ENCODE peak calls at places on chromosomes 1 and 21, in eight cellular contexts. L is lower lobe of right lung; O is uterus; X is bronchial epithelial cell; G is breast epithelium; E is fibroblast of lung; B is CD4-positive, CD25-positive, alpha-beta regulatory T cell; J is mucosa of descending colon. C is an unnamed sample. For H3K36me3, the result is how much of the 10 kb centered on the place peaks cover.

GRCh38 chr21:36079010-36079649 is 9.3 kb downstream of the CBR1 start:
- DNase-seq in G (no peak), B (no peak), J (peak), X (no peak), E (no peak), L (peak), O (no peak), C (peak)

GRCh38 chr1:204348722-204349121 is 11.0 kb downstream of the PLEKHA6 start:
- DNase-seq in J (peak), G (no peak), E (peak), X (no peak), L (peak), O (peak), B (no peak), C (peak)

GRCh38 chr1:17558954-17559617 is 19.6 kb downstream of the ARHGEF10L start:
- DNase-seq in X (no peak), J (no peak), G (no peak), E (no peak), B (no peak), O (no peak), L (no peak), C (no peak)

GRCh38 chr1:181894439-181894859 is 167.1 kb downstream of the ZNF648 start:
- DNase-seq in E (no peak), B (no peak), G (no peak), J (no peak), X (no peak), L (no peak), O (no peak), C (no peak)

GRCh38 chr1:206112600-206113301 is 4.4 kb downstream of the AVPR1B start:
- DNase-seq in J (peak), E (no peak), B (no peak), X (no peak), G (no peak), L (peak), O (no peak), C (peak)

GRCh38 chr1:228691926-228692325 is 43.4 kb upstream of the RHOU start:
- DNase-seq in G (no peak), L (no peak), X (peak), B (no peak), J (peak), O (no peak), E (peak), C (peak)

GRCh38 chr21:34881894-34882371 is 167.2 kb downstream of the RUNX1 start:
- DNase-seq in X (peak), G (no peak), J (no peak), L (no peak), E (peak), B (no peak), O (no peak), C (no peak)

GRCh38 chr1:6495041-6495441 is 3.6 kb upstream of the PLEKHG5 start:
- DNase-seq in B (no peak), X (no peak), O (no peak), J (no peak), L (no peak), E (no peak), G (no peak), C (no peak)

GRCh38 chr1:168135982-168136708 is 585 bp downstream of the GPR161 start:
- DNase-seq in O (peak), E (peak), G (no peak), J (peak), L (peak), B (no peak), X (peak), C (no peak)

GRCh38 chr1:192225713-192226112 is 67.5 kb downstream of the RGS18 start:
- DNase-seq in J (no peak), L (no peak), B (no peak), X (peak), O (no peak), G (no peak), E (peak), C (no peak)

GRCh38 chr1:220748091-220748934 is at the start of gene MTARC2:
- DNase-seq in J (peak), O (peak), B (no peak), L (peak), G (peak), E (peak), X (peak), C (peak)

GRCh38 chr1:23544444-23545389 is 13.7 kb upstream of the E2F2 start:
- DNase-seq in B (peak), L (peak), G (peak), X (peak), E (peak), J (peak), O (peak), C (peak)

GRCh38 chr1:244992833-244993232 is 128.5 kb upstream of the HNRNPU start:
- DNase-seq in O (no peak), J (no peak), E (no peak), L (no peak), G (no peak), B (no peak), X (peak), C (no peak)

GRCh38 chr1:116764466-116764896 is 10.3 kb downstream of the CD2 start:
- DNase-seq in G (no peak), L (no peak), X (no peak), O (no peak), B (peak), J (no peak), E (no peak), C (no peak)

GRCh38 chr1:171948491-171948890 is 107.2 kb downstream of the DNM3 start:
- DNase-seq in J (no peak), B (no peak), L (no peak), O (no peak), E (peak), X (peak), G (no peak), C (no peak)

GRCh38 chr1:234582186-234582585 is 27.8 kb downstream of the IRF2BP2 start:
- DNase-seq in E (no peak), J (no peak), G (no peak), B (no peak), O (no peak), L (no peak), X (no peak), C (no peak)

GRCh38 chr1:66445492-66446181 is 88.3 kb upstream of the SGIP1 start:
- DNase-seq in L (peak), B (no peak), X (no peak), G (no peak), O (no peak), J (peak), E (no peak), C (peak)

GRCh38 chr1:15577691-15578090 is 7.2 kb downstream of the AGMAT start:
- DNase-seq in B (no peak), J (no peak), X (no peak), O (no peak), G (no peak), E (no peak), L (no peak), C (no peak)

GRCh38 chr1:219669556-219669955 is 56.7 kb upstream of the ZC3H11B start:
- DNase-seq in E (no peak), L (no peak), J (no peak), G (no peak), X (no peak), B (no peak), O (no peak), C (no peak)

GRCh38 chr1:211897011-211897410 is 66.4 kb upstream of the LPGAT1 start:
- DNase-seq in O (no peak), J (no peak), G (no peak), X (no peak), L (no peak), E (no peak), B (no peak), C (no peak)

GRCh38 chr1:28867850-28868249 is 46.5 kb upstream of the EPB41 start:
- DNase-seq in L (no peak), E (no peak), G (no peak), B (no peak), J (no peak), X (no peak), O (no peak), C (no peak)

GRCh38 chr1:53545663-53546408 is 86.6 kb downstream of the DMRTB1 start:
- DNase-seq in X (no peak), O (peak), L (peak), J (no peak), G (peak), E (no peak), B (no peak), C (no peak)

GRCh38 chr21:44348861-44349260 is 4.6 kb upstream of the TRPM2 start:
- DNase-seq in B (no peak), E (no peak), G (no peak), O (no peak), X (no peak), J (no peak), L (no peak), C (no peak)

GRCh38 chr1:119467857-119468666 is 38.9 kb upstream of the HSD3B1 start:
- DNase-seq in L (no peak), O (no peak), J (no peak), E (no peak), G (no peak), B (no peak), X (no peak), C (no peak)

GRCh38 chr1:94411217-94411616 is 7.0 kb upstream of the ABCD3 start:
- DNase-seq in L (no peak), O (no peak), J (no peak), E (no peak), X (peak), G (no peak), B (no peak), C (no peak)

GRCh38 chr1:29703596-29703995 is 467.3 kb downstream of the PTPRU start:
- DNase-seq in E (peak), J (peak), X (peak), B (no peak), G (no peak), L (no peak), O (no peak), C (no peak)

GRCh38 chr1:5909576-5910275 is 82.5 kb downstream of the NPHP4 start:
- DNase-seq in X (no peak), G (no peak), E (no peak), B (no peak), O (no peak), J (no peak), L (no peak), C (no peak)

GRCh38 chr1:202221911-202222909 is 28.6 kb downstream of the LGR6 start:
- DNase-seq in E (no peak), G (no peak), O (no peak), B (no peak), X (peak), L (no peak), J (no peak), C (no peak)

GRCh38 chr1:5743435-5744095 is 248.7 kb downstream of the NPHP4 start:
- DNase-seq in J (no peak), G (peak), O (no peak), L (peak), B (no peak), X (no peak), E (no peak), C (no peak)

GRCh38 chr1:81832573-81832972 is 31.8 kb downstream of the ADGRL2 start:
- DNase-seq in E (peak), B (no peak), J (no peak), O (no peak), X (no peak), L (no peak), G (no peak), C (no peak)

GRCh38 chr1:174836543-174836942 is 163.2 kb upstream of the CACYBP start:
- DNase-seq in O (no peak), J (no peak), G (no peak), L (no peak), E (peak), X (no peak), B (no peak), C (no peak)

GRCh38 chr1:116064616-116065015 is 46.6 kb upstream of the MAB21L3 start:
- DNase-seq in J (no peak), L (no peak), G (no peak), E (peak), O (no peak), X (peak), B (no peak), C (no peak)

GRCh38 chr1:17630048-17630830 is 90.7 kb downstream of the ARHGEF10L start:
- DNase-seq in B (no peak), L (peak), X (no peak), J (peak), O (peak), E (no peak), G (no peak), C (peak)

GRCh38 chr1:195686764-195687163 is 921.5 kb downstream of the KCNT2 start:
- DNase-seq in X (no peak), O (no peak), G (no peak), E (no peak), B (no peak), J (no peak), L (no peak), C (no peak)

GRCh38 chr1:204357551-204357950 is 2.2 kb downstream of the PLEKHA6 start:
- DNase-seq in E (no peak), B (no peak), L (no peak), G (no peak), X (no peak), O (no peak), J (no peak), C (peak)

GRCh38 chr1:60697204-60697994 is 385.0 kb upstream of the NFIA start:
- DNase-seq in L (no peak), X (no peak), G (no peak), B (no peak), E (peak), J (no peak), O (no peak), C (no peak)

GRCh38 chr21:42232176-42232825 is 13.4 kb downstream of the ABCG1 start:
- DNase-seq in E (no peak), B (no peak), L (peak), X (no peak), O (no peak), G (no peak), J (no peak), C (no peak)

GRCh38 chr1:51253691-51254090 is 17.6 kb downstream of the RNF11 start:
- DNase-seq in E (peak), O (no peak), L (no peak), G (no peak), B (no peak), J (no peak), X (peak), C (no peak)

GRCh38 chr1:23184203-23184602 is 15.5 kb upstream of the LUZP1 start:
- DNase-seq in O (no peak), B (no peak), G (no peak), E (no peak), J (no peak), X (no peak), L (no peak), C (no peak)

DNA sequence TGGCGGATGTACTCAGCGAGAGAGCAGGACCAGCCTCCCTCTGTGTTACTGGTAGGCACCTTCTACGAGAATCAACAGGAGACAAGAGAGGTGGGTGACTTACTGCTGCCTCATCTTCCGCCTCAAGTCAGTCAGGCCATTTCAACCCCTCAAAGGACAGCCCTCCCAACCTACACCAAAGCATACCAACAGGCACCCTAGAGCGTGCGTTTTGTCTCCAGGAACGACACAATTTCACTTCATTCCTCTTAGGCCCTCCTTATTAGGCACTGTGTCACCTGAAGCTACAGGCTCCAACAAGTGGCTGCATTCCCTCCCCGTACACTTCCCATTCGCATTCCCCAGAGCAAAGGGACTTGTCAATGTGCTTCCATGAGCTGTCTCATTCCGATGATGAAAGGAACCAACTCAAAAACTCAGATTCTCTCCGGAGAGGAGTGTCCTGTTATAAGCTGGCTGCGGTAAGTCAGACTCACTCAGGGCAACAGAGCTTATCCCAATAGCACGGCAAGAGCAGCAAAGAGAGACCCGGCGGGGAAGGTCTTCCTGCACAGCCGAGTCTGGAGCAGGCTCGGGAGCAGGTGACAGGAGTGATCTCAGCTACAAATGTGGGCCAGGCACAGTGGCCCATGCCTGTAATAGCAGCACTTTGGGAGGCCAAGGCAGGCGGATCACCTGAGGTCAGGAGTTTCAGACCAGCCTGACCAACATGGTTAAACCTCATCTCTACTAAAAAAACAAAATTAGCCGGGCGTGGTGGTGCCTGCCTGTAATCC is 120.6 kb upstream of the IFFO2 start:
- DNase-seq in B (no peak), E (no peak), X (peak), G (no peak), L (no peak), O (no peak), J (no peak), C (no peak)
- H3K36me3 ChIP-seq in B (half or more), E (half or more), X (under half), G (under half), L (half or more), O (under half), J (under half), C (half or more)

GRCh38 chr1:46057781-46058180 is 74.6 kb downstream of the PIK3R3 start:
- DNase-seq in O (no peak), E (no peak), J (no peak), B (no peak), L (no peak), G (no peak), X (no peak), C (no peak)

GRCh38 chr1:46062651-46063319 is 69.6 kb downstream of the PIK3R3 start:
- DNase-seq in L (no peak), X (no peak), B (no peak), G (no peak), E (no peak), J (peak), O (no peak), C (no peak)

GRCh38 chr1:46061146-46061545 is 71.3 kb downstream of the PIK3R3 start:
- DNase-seq in O (no peak), X (no peak), G (no peak), E (no peak), B (no peak), J (no peak), L (no peak), C (no peak)

GRCh38 chr1:46053734-46054133 is 78.7 kb downstream of the PIK3R3 start:
- DNase-seq in X (no peak), E (no peak), J (no peak), G (no peak), B (no peak), O (no peak), L (no peak), C (no peak)

GRCh38 chr1:46058936-46059335 is 73.5 kb downstream of the PIK3R3 start:
- DNase-seq in L (no peak), B (no peak), E (no peak), O (no peak), J (no peak), G (no peak), X (no peak), C (no peak)
- H3K36me3 ChIP-seq in L (under half), B (under half), E (under half), O (under half), J (under half), G (under half), X (under half), C (under half)

DNA sequence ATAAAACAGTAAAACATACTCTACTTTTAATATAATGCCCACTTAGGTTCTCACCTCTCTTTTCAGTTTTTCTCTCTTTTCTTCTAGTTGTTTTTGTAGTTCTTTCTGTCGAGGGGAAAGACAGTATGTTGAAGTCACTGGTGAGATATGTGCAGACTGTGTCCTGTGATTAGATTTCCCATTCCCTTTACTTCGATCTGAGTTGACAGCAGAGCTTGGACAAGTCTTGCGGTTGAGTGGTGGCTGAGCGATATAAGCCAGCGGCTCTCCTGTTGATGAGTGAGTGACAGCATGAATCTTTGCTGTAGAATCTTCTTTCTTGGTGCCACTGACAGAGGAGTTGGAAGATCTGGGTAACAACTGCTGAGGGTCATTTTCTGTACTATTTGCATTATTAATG is 6.0 kb downstream of the CCDC181 start:
- DNase-seq in G (no peak), B (no peak), L (no peak), O (no peak), J (no peak), X (no peak), E (no peak), C (no peak)
- H3K36me3 ChIP-seq in G (under half), B (under half), L (under half), O (under half), J (under half), X (under half), E (under half), C (under half)

DNA sequence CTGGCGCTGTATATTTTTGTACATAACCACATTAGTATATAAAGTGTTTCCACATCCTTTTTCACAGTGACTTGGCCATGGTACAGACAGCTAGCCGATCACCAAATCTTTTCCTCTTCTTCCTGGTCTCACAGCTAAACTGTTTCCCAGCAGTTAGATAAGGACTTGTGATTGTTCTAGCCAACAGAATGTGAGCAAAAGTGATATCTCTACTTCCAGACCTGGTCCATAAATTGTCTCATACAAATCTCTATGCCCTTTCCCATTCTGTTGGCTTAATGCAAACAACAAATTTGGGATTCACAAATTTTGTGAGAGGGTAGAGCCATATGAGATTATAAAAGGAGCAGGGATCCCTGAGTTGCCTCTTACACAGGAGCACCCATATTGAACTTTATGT is 19.5 kb downstream of the PAFAH2 start:
- DNase-seq in O (no peak), G (no peak), L (no peak), J (no peak), B (no peak), X (no peak), E (no peak), C (no peak)
- H3K36me3 ChIP-seq in O (under half), G (under half), L (half or more), J (under half), B (half or more), X (under half), E (under half), C (half or more)

GRCh38 chr1:27551170-27551952 is 52.6 kb downstream of the AHDC1 start:
- DNase-seq in B (no peak), X (no peak), O (no peak), E (no peak), G (no peak), J (no peak), L (no peak), C (no peak)

GRCh38 chr1:27550510-27551169 is 53.3 kb downstream of the AHDC1 start:
- DNase-seq in O (no peak), B (no peak), J (no peak), X (no peak), G (no peak), E (no peak), L (no peak), C (no peak)

GRCh38 chr1:27552911-27553420 is 51.0 kb downstream of the AHDC1 start:
- DNase-seq in L (no peak), O (no peak), J (no peak), E (no peak), B (no peak), X (no peak), G (no peak), C (no peak)

GRCh38 chr1:27549807-27550408 is 54.0 kb downstream of the AHDC1 start:
- DNase-seq in X (no peak), B (no peak), L (no peak), E (no peak), G (no peak), J (no peak), O (no peak), C (no peak)

DNA sequence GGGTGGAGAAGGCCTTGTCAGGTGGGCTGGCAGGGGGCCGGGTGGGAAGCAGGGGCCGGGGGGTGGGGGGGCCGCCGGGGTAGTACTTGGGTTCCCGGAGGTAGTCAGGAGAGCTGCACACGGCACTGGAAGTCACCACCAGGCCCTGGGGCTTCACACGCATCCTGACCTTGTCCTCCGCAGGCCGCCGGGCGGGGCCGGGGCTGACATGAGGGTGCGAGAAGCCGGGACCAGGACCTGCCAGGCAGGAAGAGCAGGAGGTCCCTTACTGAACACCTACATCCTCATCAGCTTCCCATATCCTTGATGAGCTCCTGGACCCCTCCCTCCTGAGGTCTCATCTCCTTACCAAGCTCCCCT is 52.0 kb downstream of the AHDC1 start:
- DNase-seq in X (no peak), E (no peak), G (no peak), L (no peak), B (no peak), J (no peak), O (no peak), C (no peak)
- H3K36me3 ChIP-seq in X (under half), E (under half), G (under half), L (half or more), B (under half), J (under half), O (under half), C (half or more)

GRCh38 chr1:41028034-41028642 is 6.6 kb upstream of the SLFNL1 start:
- DNase-seq in J (no peak), X (no peak), G (no peak), L (no peak), E (no peak), O (no peak), B (no peak), C (no peak)
- H3K36me3 ChIP-seq in J (under half), X (under half), G (under half), L (half or more), E (under half), O (under half), B (under half), C (under half)